ENCODE peak calls at places on chromosomes 11 and 22, in eight cellular contexts. R is stomach, N is K562, J is HL-60, Z is H1, V is SK-N-SH, D is breast epithelium, F is sigmoid colon. G is an unnamed sample.

GRCh38 chr22:32862083-32862482 is 60.6 kb downstream of the TIMP3 start:
- DNase-seq in F (no peak), R (no peak), D (no peak), V (no peak), J (no peak), N (no peak), Z (no peak), G (no peak)

GRCh38 chr11:129853508-129854228 is 38.0 kb downstream of the TMEM45B start:
- DNase-seq in V (peak; percentile 44), F (no peak), N (no peak), D (peak; percentile 86), J (peak; percentile 25), Z (no peak), R (peak; percentile 89), G (peak; percentile 93)

GRCh38 chr11:95991101-95991500 is 67.2 kb upstream of the MTMR2 start:
- DNase-seq in V (no peak), R (no peak), Z (no peak), F (no peak), J (no peak), N (no peak), D (no peak), G (no peak)

GRCh38 chr11:44727114-44727372 is 281 bp downstream of the TSPAN18 start:
- DNase-seq in Z (no peak), R (no peak), J (no peak), N (no peak), F (no peak), D (no peak), V (peak; percentile 67), G (no peak)

GRCh38 chr11:66728760-66729385 is at the start of gene SPTBN2:
- DNase-seq in V (no peak), Z (no peak), D (no peak), J (no peak), F (peak; percentile 60), R (no peak), N (peak; percentile 29), G (no peak)

GRCh38 chr11:67504023-67504949 is 877 bp downstream of the PITPNM1 start:
- DNase-seq in N (peak; percentile 82), D (no peak), V (peak; percentile 88), F (no peak), Z (no peak), R (no peak), J (no peak), G (no peak)

GRCh38 chr11:2142762-2143202 is 3.6 kb upstream of the IGF2 start:
- DNase-seq in J (no peak), N (no peak), D (no peak), V (no peak), F (no peak), Z (no peak), R (no peak), G (no peak)

GRCh38 chr11:5343474-5344335 is at the start of gene OR51B5:
- DNase-seq in F (no peak), R (no peak), D (no peak), V (no peak), Z (no peak), J (no peak), N (no peak), G (no peak)

GRCh38 chr22:41598081-41598480 is 8.4 kb upstream of the PMM1 start:
- DNase-seq in D (no peak), R (no peak), N (no peak), F (no peak), Z (no peak), J (no peak), V (no peak), G (no peak)

GRCh38 chr11:3954448-3955298 is 99.2 kb downstream of the STIM1 start:
- DNase-seq in D (no peak), R (no peak), V (no peak), F (no peak), Z (no peak), J (no peak), N (peak; percentile 32), G (no peak)

GRCh38 chr22:24763872-24764485 is 10.5 kb downstream of the PIWIL3 start:
- DNase-seq in Z (no peak), N (no peak), D (no peak), F (no peak), J (no peak), V (no peak), R (peak; percentile 22), G (no peak)

GRCh38 chr22:24759765-24760164 is 14.8 kb downstream of the PIWIL3 start:
- DNase-seq in F (no peak), N (no peak), V (no peak), J (no peak), Z (no peak), R (no peak), D (no peak), G (no peak)

GRCh38 chr22:24760708-24761306 is 13.7 kb downstream of the PIWIL3 start:
- DNase-seq in V (no peak), F (no peak), Z (no peak), J (no peak), N (no peak), R (no peak), D (no peak), G (no peak)

GRCh38 chr22:24758164-24758799 is 16.2 kb downstream of the PIWIL3 start:
- DNase-seq in R (peak; percentile 63), D (no peak), V (peak; percentile 57), N (peak; percentile 29), F (peak; percentile 67), Z (no peak), J (no peak), G (peak; percentile 43)

GRCh38 chr22:24761888-24762675 is 12.4 kb downstream of the PIWIL3 start:
- DNase-seq in R (peak; percentile 16), F (no peak), D (no peak), N (no peak), V (no peak), J (no peak), Z (no peak), G (no peak)
- TF ChIP-seq POLR2AphosphoS5 in R (no peak), F (no peak), D (no peak), N (no peak), V (no peak), J (no peak), Z (no peak), G (no peak)

DNA sequence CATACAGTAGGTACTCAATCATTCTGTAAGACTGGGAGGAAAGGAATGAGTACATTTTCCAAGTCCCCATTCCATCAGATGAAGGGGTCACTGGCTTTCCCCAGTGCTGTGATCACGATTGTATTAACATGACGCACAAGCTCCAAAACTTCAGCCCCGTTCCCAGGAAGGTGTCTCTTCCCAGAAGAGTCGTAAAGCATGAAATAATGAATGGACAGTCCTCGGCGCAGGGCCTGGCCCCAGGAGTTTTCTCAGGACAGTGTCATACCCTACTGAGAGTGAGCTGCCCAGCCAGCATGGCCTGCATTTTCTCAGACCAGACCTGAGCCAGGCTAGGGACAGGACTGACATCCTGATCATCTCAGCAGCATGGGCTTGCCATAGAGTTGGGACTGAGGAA is 80.7 kb downstream of the PARVA start:
- DNase-seq in R (no peak), N (no peak), J (no peak), D (no peak), V (no peak), F (peak; percentile 88), Z (no peak), G (no peak)
- TF ChIP-seq POLR2AphosphoS5 in R (no peak), N (no peak), J (no peak), D (no peak), V (no peak), F (peak; percentile 72), Z (no peak), G (no peak)

GRCh38 chr11:82883853-82884252 is 16.4 kb downstream of the PRCP start:
- DNase-seq in R (no peak), V (peak; percentile 43), N (no peak), Z (no peak), J (no peak), F (no peak), D (no peak), G (no peak)
- TF ChIP-seq POLR2AphosphoS5 in R (no peak), V (no peak), N (no peak), Z (no peak), J (no peak), F (no peak), D (no peak), G (no peak)

GRCh38 chr11:124886476-124886875 is 11.2 kb downstream of the ROBO4 start:
- DNase-seq in V (peak; percentile 9), F (peak; percentile 44), Z (no peak), R (no peak), D (no peak), J (no peak), N (no peak), G (no peak)
- TF ChIP-seq POLR2AphosphoS5 in V (no peak), F (no peak), Z (no peak), R (no peak), D (no peak), J (no peak), N (no peak), G (no peak)

DNA sequence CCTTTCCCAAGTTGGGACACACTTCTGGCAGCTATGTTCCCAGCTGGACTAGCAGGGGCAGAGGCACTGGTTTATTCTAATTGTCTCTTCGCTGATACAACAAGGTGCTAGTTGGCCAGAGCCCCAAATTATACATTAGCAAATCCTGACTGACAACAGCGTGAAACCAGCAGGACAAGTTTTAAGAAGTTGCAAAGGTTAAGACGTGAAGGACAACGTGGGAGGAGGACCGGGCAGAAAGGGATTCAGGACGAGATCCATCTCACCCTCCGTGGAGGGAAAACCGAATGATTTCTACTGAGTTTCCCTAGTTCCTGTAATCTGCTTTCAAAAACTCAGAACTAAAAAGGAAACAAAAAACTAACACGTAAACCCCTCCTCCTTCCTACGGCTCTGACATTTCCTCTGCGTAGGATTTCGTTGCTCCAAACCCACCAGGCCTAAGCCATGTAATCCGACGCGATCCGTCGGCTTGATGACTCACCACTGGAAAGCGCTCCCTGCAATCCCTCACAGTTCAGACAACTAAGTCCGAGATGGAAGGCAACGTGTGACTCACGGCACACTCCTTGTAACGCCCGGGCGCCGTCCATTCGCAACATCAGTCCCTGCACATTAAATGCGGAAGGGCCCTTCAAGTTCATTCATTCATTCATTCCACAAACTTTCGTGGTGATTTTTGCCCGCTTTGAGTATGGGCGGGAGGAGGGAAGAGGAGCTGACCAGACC is 703 bp downstream of the POGLUT3 start:
- DNase-seq in Z (peak; percentile 81), F (peak; percentile 96), J (peak; percentile 71), R (peak; percentile 80), V (peak; percentile 73), N (peak; percentile 76), D (peak; percentile 82), G (peak; percentile 86)
- TF ChIP-seq POLR2AphosphoS5 in Z (peak; percentile 97), F (peak; percentile 95), J (peak; percentile 57), R (peak; percentile 95), V (peak; percentile 93), N (peak; percentile 91), D (peak; percentile 94), G (peak; percentile 92)

GRCh38 chr11:86551693-86552092 is 120.7 kb downstream of the ME3 start:
- DNase-seq in R (no peak), D (no peak), V (no peak), Z (no peak), F (no peak), J (no peak), N (no peak), G (no peak)

GRCh38 chr11:86551286-86551685 is 121.1 kb downstream of the ME3 start:
- DNase-seq in F (no peak), D (no peak), R (no peak), N (no peak), V (no peak), Z (no peak), J (no peak), G (peak; percentile 48)

GRCh38 chr11:86548278-86548917 is 124.0 kb downstream of the ME3 start:
- DNase-seq in V (no peak), Z (no peak), N (no peak), F (no peak), D (no peak), J (no peak), R (no peak), G (no peak)

GRCh38 chr11:86550757-86551156 is 121.7 kb downstream of the ME3 start:
- DNase-seq in V (no peak), J (no peak), Z (no peak), R (no peak), F (no peak), D (no peak), N (no peak), G (no peak)

GRCh38 chr11:86547727-86548126 is 124.7 kb downstream of the ME3 start:
- DNase-seq in J (no peak), V (no peak), N (no peak), F (no peak), Z (no peak), R (no peak), D (peak; percentile 36), G (no peak)
- TF ChIP-seq POLR2AphosphoS5 in J (no peak), V (no peak), N (no peak), F (peak; percentile 26), Z (no peak), R (no peak), D (no peak), G (peak; percentile 44)

G was measured in prostate gland.